ENCODE peak calls at places on chromosomes 3 and 15, in four cellular contexts. I is neural crest cell, M is BJ, J is GM13976. S is an unnamed sample.

GRCh38 chr15:70127288-70127746 is 29.6 kb upstream of the TLE3 start:
- DNase-seq in I (peak; percentile 50), M (no peak), J (no peak), S (no peak)

GRCh38 chr15:35705885-35706590 is 160.1 kb upstream of the DPH6 start:
- DNase-seq in I (no peak), M (no peak), J (no peak), S (no peak)

GRCh38 chr15:99085413-99086326 is 19.2 kb upstream of the SYNM start:
- DNase-seq in I (no peak), M (peak; percentile 37), J (no peak), S (no peak)

GRCh38 chr15:92705693-92706618 is 50.4 kb upstream of the FAM174B start:
- DNase-seq in I (no peak), M (no peak), J (no peak), S (no peak)

GRCh38 chr15:88769161-88769971 is 33.9 kb upstream of the ACAN start:
- DNase-seq in I (peak; percentile 29), M (no peak), J (no peak), S (no peak)

GRCh38 chr15:66691727-66692126 is 10.3 kb upstream of the SMAD6 start:
- DNase-seq in I (no peak), M (no peak), J (no peak), S (no peak)

GRCh38 chr3:116348216-116348615 is 97.1 kb downstream of the LSAMP start:
- DNase-seq in I (no peak), M (no peak), J (no peak), S (no peak)

GRCh38 chr3:151315136-151315535 is 1.5 kb downstream of the GPR87 start:
- DNase-seq in I (no peak), M (no peak), J (no peak), S (no peak)

GRCh38 chr3:165852710-165853109 is 15.5 kb upstream of the BCHE start:
- DNase-seq in I (no peak), M (no peak), J (no peak), S (no peak)

GRCh38 chr15:40959331-40960141 is 6.3 kb downstream of the CHAC1 start:
- DNase-seq in I (no peak), M (no peak), J (no peak), S (no peak)

GRCh38 chr15:25481208-25481862 is 42.5 kb upstream of the UBE3A start:
- DNase-seq in I (no peak), M (no peak), J (no peak), S (no peak)

GRCh38 chr15:95300958-95301357 is 1029.5 kb upstream of the NR2F2 start:
- DNase-seq in I (no peak), M (no peak), J (no peak), S (no peak)

GRCh38 chr3:89690649-89691048 is 583.2 kb downstream of the EPHA3 start:
- DNase-seq in I (no peak), M (no peak), J (no peak), S (no peak)

DNA sequence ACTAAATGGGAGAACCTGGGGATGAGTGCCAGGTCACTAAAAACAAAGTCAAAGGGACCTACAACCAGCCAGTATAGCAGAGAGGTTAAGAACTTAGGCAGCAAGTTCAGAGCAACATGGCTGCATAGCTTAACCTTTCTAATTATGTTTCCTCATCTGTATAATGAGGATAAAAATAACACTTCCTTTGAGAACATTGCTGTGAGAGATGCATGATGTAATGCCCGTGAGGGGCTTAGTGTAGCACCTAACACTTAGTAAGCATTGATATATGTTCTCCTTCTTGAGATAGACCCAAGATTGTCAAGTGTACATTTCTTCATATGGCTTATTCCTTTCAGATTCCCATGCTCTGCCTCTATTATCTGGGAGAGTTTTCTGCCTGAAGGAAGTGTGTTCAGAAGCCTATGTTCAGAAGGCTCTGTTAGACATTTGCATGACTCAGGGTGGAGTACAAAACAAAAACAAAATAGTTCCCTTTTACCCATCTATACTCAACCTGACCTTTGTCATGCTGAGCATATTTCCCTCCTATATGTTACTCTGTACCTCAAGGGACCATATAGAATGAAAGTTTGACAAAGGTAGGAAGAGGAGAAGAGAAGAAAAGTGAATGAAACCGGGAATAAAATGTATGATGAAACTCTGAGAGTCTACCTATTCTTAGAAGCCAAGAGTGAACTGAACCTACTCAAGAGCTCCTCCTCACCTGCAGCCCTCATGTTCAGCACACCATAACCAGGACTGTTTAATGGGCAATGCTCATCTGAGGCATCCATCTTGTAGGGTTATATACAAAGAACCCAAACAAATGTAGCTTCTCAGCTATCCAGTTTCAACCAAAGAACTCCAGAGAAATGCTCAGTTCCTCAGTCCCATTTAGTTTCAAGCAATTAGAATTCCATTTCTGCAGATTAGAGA is 70.7 kb upstream of the KCNMB2 start:
- DNase-seq in I (no peak), M (no peak), J (no peak), S (no peak)
- TF ChIP-seq CTCF in I (no peak), M (no peak), J (no peak), S (no peak)

GRCh38 chr3:39907981-39908380 is 98.6 kb downstream of the MYRIP start:
- DNase-seq in I (no peak), M (no peak), J (no peak), S (no peak)
- TF ChIP-seq CTCF in I (no peak), M (no peak), J (no peak), S (no peak)

GRCh38 chr3:170448530-170449110 is 30.0 kb downstream of the CLDN11 start:
- DNase-seq in I (no peak), M (no peak), J (no peak), S (no peak)
- TF ChIP-seq CTCF in I (no peak), M (no peak), J (no peak), S (no peak)

DNA sequence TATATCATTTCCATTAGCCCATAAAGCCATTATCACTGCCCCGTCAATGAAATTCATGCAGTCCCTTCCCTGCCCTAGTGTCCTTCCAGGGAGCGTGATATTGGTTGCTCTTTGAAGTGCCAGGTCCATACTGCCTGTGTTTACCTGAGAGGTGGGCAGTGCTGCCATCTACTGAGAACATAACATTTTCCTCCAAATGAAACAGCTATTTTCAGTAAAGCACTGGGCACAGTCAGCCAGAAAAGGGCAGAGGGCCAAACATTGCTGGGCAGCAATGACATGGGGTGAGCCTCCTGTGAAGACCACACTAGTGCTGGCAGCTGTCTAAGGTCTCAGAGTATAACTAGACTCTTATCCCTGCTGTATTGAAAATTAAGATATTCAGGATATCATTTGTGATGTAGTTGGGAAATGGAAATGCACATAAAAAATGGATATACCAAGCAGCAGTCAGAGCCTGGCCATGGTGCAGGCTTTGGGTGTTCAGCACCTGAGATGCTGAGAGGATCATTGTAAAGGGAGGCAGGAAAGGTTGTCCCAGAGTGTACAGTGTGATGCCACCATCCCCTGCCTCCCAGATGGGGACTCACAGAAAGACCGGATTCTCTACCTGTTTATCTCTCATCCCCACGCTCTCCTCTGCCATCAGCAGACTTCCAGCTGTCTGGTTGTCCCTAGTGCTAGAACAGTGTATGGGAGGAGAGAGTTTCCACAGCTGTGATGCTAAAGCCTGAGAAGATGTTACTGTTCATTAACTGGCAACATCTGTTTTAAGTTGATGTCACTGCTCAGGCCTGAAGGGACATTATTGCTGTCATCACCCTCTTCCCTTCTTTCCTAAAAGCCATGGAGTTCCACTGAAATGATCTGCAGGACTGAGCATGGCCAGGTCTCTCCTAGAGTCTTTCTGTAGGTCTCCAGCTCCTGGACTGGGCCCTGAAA is 108.8 kb downstream of the ARNT2 start:
- DNase-seq in I (no peak), M (no peak), J (no peak), S (no peak)
- TF ChIP-seq CTCF in I (no peak), M (peak; percentile 14), J (no peak), S (peak; percentile 44)

GRCh38 chr3:125055913-125056705 is at the start of gene HEG1:
- DNase-seq in I (peak; percentile 65), M (peak; percentile 47), J (peak; percentile 94), S (peak; percentile 81)

GRCh38 chr3:125055165-125055912 is 458 bp downstream of the HEG1 start:
- DNase-seq in I (no peak), M (no peak), J (peak; percentile 69), S (no peak)

GRCh38 chr3:125053304-125053699 is 2.5 kb downstream of the HEG1 start:
- DNase-seq in I (no peak), M (no peak), J (no peak), S (no peak)

GRCh38 chr3:125052671-125053303 is 3.0 kb downstream of the HEG1 start:
- DNase-seq in I (no peak), M (peak; percentile 71), J (no peak), S (peak; percentile 51)

DNA sequence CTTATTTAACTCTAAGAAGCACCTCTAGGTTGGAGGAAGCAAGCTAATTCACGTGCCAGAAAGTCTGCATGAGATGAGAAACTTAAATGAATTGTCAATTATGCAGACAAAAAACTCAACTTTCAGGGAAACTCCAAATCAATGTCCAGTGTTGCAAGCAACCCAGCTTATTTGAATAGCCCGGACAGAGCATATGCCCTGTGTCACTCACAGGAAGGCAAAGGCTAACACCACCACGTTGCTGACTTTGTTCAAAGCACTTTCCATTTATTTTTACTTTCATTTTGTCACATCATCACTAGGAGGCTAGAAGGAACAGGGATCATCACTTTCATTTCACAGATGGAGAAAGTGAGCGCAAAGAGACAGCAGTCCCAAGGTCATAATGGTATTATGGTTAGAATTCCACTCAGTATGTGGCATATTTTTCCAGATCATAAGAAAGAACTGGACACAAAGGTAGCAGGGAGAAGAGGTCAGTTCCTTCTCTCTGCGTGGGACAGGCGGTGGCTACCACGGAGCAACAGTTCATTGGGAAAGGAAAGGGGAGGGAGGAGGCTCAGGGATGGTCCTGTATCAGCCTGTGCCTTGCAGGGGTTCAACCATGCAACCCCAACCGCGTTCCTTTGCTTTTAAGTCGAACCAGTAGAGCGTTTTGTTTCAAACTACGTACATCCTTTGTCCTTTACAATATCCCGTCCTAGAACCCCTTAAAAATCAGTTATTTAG is 1.2 kb downstream of the HEG1 start:
- DNase-seq in I (no peak), M (no peak), J (peak; percentile 71), S (no peak)
- TF ChIP-seq CTCF in I (peak; percentile 20), M (peak; percentile 27), J (no peak), S (no peak)